ENCODE peak calls at places on chromosomes 13 and 19, in four cellular contexts. O is body of pancreas, S is fibroblast of lung, L is heart right ventricle. H is an unnamed sample.

GRCh38 chr13:24274452-24274971 is 34.9 kb upstream of the C1QTNF9 start:
- DNase-seq in L (peak; percentile 41), S (no peak), O (no peak), H (peak; percentile 30)

GRCh38 chr13:50912851-50913250 is 3.3 kb downstream of the RNASEH2B start:
- DNase-seq in S (no peak), O (no peak), L (no peak), H (no peak)

GRCh38 chr19:46620267-46620666 is 4.6 kb downstream of the PTGIR start:
- DNase-seq in O (no peak), L (no peak), S (no peak), H (no peak)

GRCh38 chr19:47075179-47075811 is 26.9 kb upstream of the TMEM160 start:
- DNase-seq in S (no peak), L (no peak), O (no peak), H (no peak)

GRCh38 chr19:4064073-4064550 is 2.6 kb downstream of the ZBTB7A start:
- DNase-seq in S (peak; percentile 36), L (no peak), O (peak; percentile 52), H (no peak)

GRCh38 chr13:93182406-93182805 is 44.2 kb upstream of the GPC6 start:
- DNase-seq in S (peak; percentile 12), O (no peak), L (no peak), H (no peak)

GRCh38 chr13:30355405-30355741 is 48.0 kb upstream of the KATNAL1 start:
- DNase-seq in S (no peak), L (no peak), O (peak; percentile 56), H (peak; percentile 24)

GRCh38 chr13:31930901-31931522 is 100.6 kb upstream of the FRY start:
- DNase-seq in S (peak; percentile 31), L (no peak), O (no peak), H (no peak)

GRCh38 chr13:47175172-47175806 is 278.4 kb upstream of the HTR2A start:
- DNase-seq in S (peak; percentile 94), L (no peak), O (no peak), H (no peak)

GRCh38 chr13:23687614-23688013 is 117.4 kb downstream of the TNFRSF19 start:
- DNase-seq in L (no peak), O (no peak), S (no peak), H (no peak)

GRCh38 chr19:5951338-5951861 is 26.5 kb downstream of the RANBP3 start:
- DNase-seq in L (no peak), S (no peak), O (no peak), H (no peak)

GRCh38 chr13:58583961-58584360 is 952.4 kb downstream of the PCDH17 start:
- DNase-seq in L (no peak), O (no peak), S (peak; percentile 53), H (no peak)

GRCh38 chr19:2779121-2779740 is 3.8 kb downstream of the SGTA start:
- DNase-seq in S (no peak), L (no peak), O (no peak), H (no peak)

GRCh38 chr13:113275387-113275786 is 21.7 kb upstream of the LAMP1 start:
- DNase-seq in O (peak; percentile 67), S (peak; percentile 64), L (no peak), H (no peak)

GRCh38 chr13:62473190-62473943 is 1057.7 kb upstream of the PCDH20 start:
- DNase-seq in L (no peak), S (no peak), O (no peak), H (no peak)

GRCh38 chr13:89953581-89953980 is 1393.9 kb upstream of the MIR17HG start:
- DNase-seq in S (no peak), O (no peak), L (no peak), H (no peak)

GRCh38 chr19:15445807-15446376 is 3.9 kb downstream of the WIZ start:
- DNase-seq in O (no peak), L (peak; percentile 80), S (no peak), H (no peak)

GRCh38 chr13:101219609-101220265 is 196.6 kb downstream of the NALCN start:
- DNase-seq in S (no peak), O (peak; percentile 45), L (no peak), H (no peak)

GRCh38 chr19:48004236-48004635 is 9.8 kb downstream of the ELSPBP1 start:
- DNase-seq in O (no peak), L (no peak), S (no peak), H (no peak)

GRCh38 chr13:27851049-27851448 is 58.8 kb downstream of the GSX1 start:
- DNase-seq in O (no peak), S (no peak), L (no peak), H (no peak)

GRCh38 chr13:24997367-24997967 is 98.5 kb upstream of the PABPC3 start:
- DNase-seq in S (peak; percentile 14), L (no peak), O (no peak), H (no peak)

GRCh38 chr13:109395014-109395413 is 391.4 kb downstream of the IRS2 start:
- DNase-seq in S (no peak), L (no peak), O (no peak), H (no peak)

GRCh38 chr19:54232552-54232934 is 9.7 kb upstream of the LILRB3 start:
- DNase-seq in S (no peak), O (no peak), L (no peak), H (no peak)

GRCh38 chr19:39314016-39314728 is 6.5 kb downstream of the LRFN1 start:
- DNase-seq in L (no peak), O (no peak), S (no peak), H (no peak)

GRCh38 chr19:39308531-39309304 is 11.9 kb downstream of the LRFN1 start:
- DNase-seq in S (no peak), L (no peak), O (no peak), H (no peak)

GRCh38 chr19:39307233-39307821 is 11.1 kb downstream of the IFNL1 start:
- DNase-seq in O (no peak), S (no peak), L (no peak), H (no peak)

GRCh38 chr19:39307822-39308530 is 11.8 kb downstream of the IFNL1 start:
- DNase-seq in S (no peak), O (no peak), L (no peak), H (no peak)

DNA sequence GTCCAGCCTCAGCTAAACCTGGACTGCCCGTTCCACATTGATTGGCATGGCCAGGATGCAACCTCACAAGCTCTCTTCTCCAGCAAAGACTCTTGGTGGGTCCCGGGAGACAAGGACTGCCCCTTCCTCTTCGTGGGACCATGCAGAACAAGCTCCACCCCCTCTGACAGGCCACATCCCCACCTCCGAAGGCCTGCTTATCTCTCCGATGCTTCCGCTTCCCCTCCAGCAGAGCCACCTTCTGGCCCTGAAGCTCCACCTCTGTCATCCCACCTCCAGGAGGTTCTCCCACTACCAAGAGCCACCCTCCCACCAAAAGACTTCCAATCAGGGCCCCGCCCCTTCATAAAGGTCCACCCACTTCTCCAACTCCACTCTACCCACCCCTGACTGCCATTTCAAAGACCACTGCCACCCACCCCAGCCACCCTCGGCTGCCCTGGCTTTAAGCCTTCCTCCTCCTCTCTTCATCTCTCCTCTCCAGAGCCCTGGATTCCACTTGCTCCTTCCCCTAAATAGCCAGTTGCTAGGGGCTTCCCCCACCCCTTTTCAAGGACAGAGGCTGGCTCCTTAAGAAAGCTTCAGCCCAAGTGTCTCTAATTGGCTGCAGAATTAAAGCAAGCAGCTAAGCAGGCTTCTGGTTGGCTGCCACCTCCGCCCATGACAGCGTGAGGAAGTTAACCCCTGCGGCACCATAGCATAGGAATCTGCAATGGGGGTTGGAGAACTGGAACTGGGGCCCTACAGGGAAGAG is 9.9 kb downstream of the LRFN1 start:
- DNase-seq in O (no peak), L (no peak), S (no peak), H (no peak)
- H3K27ac ChIP-seq in O (no peak overlapping the region), L (no peak overlapping the region), S (no peak overlapping the region), H (no peak overlapping the region)

GRCh38 chr13:53064721-53065120 is 36.1 kb downstream of the OLFM4 start:
- DNase-seq in O (peak; percentile 82), S (no peak), L (peak; percentile 15), H (no peak)
- TF ChIP-seq CTCF in O (no peak), S (no peak), L (no peak), H (no peak)

GRCh38 chr13:111597041-111598017 is 276.9 kb downstream of the TEX29 start:
- DNase-seq in S (no peak), O (no peak), L (no peak), H (no peak)

GRCh38 chr13:111595791-111596190 is 275.3 kb downstream of the TEX29 start:
- DNase-seq in S (no peak), L (no peak), O (no peak), H (no peak)

GRCh38 chr13:111598751-111599150 is 278.3 kb downstream of the TEX29 start:
- DNase-seq in S (no peak), O (no peak), L (no peak), H (no peak)

GRCh38 chr13:111594606-111595005 is 274.2 kb downstream of the TEX29 start:
- DNase-seq in O (no peak), L (no peak), S (no peak), H (no peak)

GRCh38 chr13:111595276-111595675 is 274.8 kb downstream of the TEX29 start:
- DNase-seq in L (no peak), O (no peak), S (no peak), H (no peak)
- H3K27ac ChIP-seq in L (no peak overlapping the region), O (no peak overlapping the region), S (no peak overlapping the region), H (no peak overlapping the region)

DNA sequence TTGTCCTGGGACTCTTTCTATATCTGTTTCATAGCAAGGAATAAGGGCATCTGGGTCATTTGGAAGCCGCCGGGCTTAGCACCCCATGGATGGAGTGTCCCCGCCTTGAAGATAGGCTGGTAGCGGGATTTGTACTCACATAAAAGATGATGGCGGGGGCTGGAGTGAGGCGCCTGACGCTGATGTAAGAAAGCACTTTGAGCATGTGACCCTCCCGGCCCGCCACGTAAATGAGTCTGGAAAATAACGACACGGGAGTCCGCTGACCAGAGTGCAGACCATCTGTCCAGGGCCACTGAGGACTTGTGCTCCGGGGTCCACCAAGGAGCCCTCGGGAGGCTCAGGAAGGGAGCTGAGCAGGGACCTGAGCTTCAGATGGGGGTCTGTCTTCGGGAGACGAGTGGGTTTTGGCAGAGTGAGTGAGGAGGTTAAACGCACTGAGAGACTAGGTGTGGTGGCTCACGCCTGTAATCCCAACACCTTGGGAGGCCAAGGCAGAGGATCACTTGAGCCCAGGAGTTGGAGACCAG is 25.8 kb downstream of the SLC7A9 start:
- DNase-seq in L (no peak), S (no peak), O (no peak), H (no peak)
- TF ChIP-seq CTCF in L (no peak), S (no peak), O (no peak), H (no peak)

DNA sequence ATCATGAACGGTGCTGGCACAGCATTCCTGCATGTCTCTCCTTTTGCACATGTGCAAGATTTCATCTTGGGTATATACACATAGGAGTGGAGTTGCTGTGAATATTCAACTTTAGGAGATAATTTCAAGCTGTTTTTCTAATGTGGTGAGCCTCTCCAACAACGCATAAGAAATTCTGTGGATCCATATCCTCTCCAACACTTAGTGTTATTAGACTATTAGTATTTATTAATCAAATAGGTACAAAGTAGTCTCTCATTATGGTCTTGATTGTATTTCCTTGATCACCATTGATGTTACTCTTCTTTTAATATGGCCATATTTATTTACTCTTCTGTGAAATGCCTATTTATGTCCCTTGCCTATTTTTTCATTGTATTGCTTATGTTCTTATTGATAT is 114.5 kb downstream of the URI1 start:
- DNase-seq in S (no peak), O (no peak), L (no peak), H (no peak)
- H3K27ac ChIP-seq in S (no peak overlapping the region), O (no peak overlapping the region), L (no peak overlapping the region), H (no peak overlapping the region)

H was measured in CD4-positive, alpha-beta T cell.